ENCODE peak calls at places on chromosomes 11 and 22, in six cellular contexts. One of them, this sample, is unnamed.

GRCh38 chr11:134063991-134064747 is 4.7 kb upstream of the JAM3 start:
- DNase-seq in fibroblast of lung: no peak
- DNase-seq in K562: no peak
- DNase-seq in H9: no peak
- DNase-seq in neuronal stem cell: no peak
- DNase-seq in GM23248: no peak
- DNase-seq in this sample: no peak

GRCh38 chr11:119590651-119591308 is 138.2 kb downstream of the NECTIN1 start:
- DNase-seq in GM23248: peak; percentile 18
- DNase-seq in neuronal stem cell: peak; percentile 31
- DNase-seq in fibroblast of lung: no peak
- DNase-seq in H9: peak; percentile 69
- DNase-seq in K562: no peak
- DNase-seq in this sample: no peak

GRCh38 chr11:134260503-134260902 is 7.1 kb downstream of the ACAD8 start:
- DNase-seq in fibroblast of lung: no peak
- DNase-seq in H9: no peak
- DNase-seq in GM23248: no peak
- DNase-seq in neuronal stem cell: no peak
- DNase-seq in K562: no peak
- DNase-seq in this sample: no peak

GRCh38 chr22:26194877-26195276 is 25.6 kb downstream of the SEZ6L start:
- DNase-seq in K562: no peak
- DNase-seq in fibroblast of lung: no peak
- DNase-seq in GM23248: no peak
- DNase-seq in neuronal stem cell: no peak
- DNase-seq in H9: no peak
- DNase-seq in this sample: no peak

GRCh38 chr11:132134322-132134721 is 763.9 kb downstream of the NTM start:
- DNase-seq in K562: no peak
- DNase-seq in H9: no peak
- DNase-seq in fibroblast of lung: peak; percentile 39
- DNase-seq in GM23248: peak; percentile 72
- DNase-seq in neuronal stem cell: no peak
- DNase-seq in this sample: no peak

GRCh38 chr11:1017269-1018005 is 19.1 kb downstream of the MUC6 start:
- DNase-seq in H9: no peak
- DNase-seq in fibroblast of lung: no peak
- DNase-seq in neuronal stem cell: no peak
- DNase-seq in GM23248: no peak
- DNase-seq in K562: no peak
- DNase-seq in this sample: no peak

GRCh38 chr11:84714316-84714780 is 912.8 kb downstream of the DLG2 start:
- DNase-seq in fibroblast of lung: peak; percentile 2
- DNase-seq in neuronal stem cell: peak; percentile 70
- DNase-seq in GM23248: peak; percentile 60
- DNase-seq in K562: peak; percentile 27
- DNase-seq in H9: peak; percentile 79
- DNase-seq in this sample: peak; percentile 89

GRCh38 chr22:30747493-30747892 is 52.8 kb downstream of the OSBP2 start:
- DNase-seq in GM23248: no peak
- DNase-seq in neuronal stem cell: no peak
- DNase-seq in H9: peak; percentile 35
- DNase-seq in fibroblast of lung: no peak
- DNase-seq in K562: peak; percentile 47
- DNase-seq in this sample: no peak

GRCh38 chr22:44733426-44734106 is 18.8 kb upstream of the ARHGAP8 start:
- DNase-seq in neuronal stem cell: no peak
- DNase-seq in H9: no peak
- DNase-seq in GM23248: no peak
- DNase-seq in fibroblast of lung: no peak
- DNase-seq in K562: no peak
- DNase-seq in this sample: no peak

GRCh38 chr11:124075841-124076571 is 34.9 kb upstream of the OR10G7 start:
- DNase-seq in K562: no peak
- DNase-seq in neuronal stem cell: no peak
- DNase-seq in fibroblast of lung: no peak
- DNase-seq in H9: peak; percentile 44
- DNase-seq in GM23248: peak; percentile 49
- DNase-seq in this sample: no peak

GRCh38 chr11:114318361-114318760 is 22.2 kb downstream of the NNMT start:
- DNase-seq in H9: no peak
- DNase-seq in GM23248: peak; percentile 2
- DNase-seq in K562: no peak
- DNase-seq in neuronal stem cell: no peak
- DNase-seq in fibroblast of lung: no peak
- DNase-seq in this sample: no peak

GRCh38 chr22:47292546-47293320 is 530.3 kb downstream of the TBC1D22A start:
- DNase-seq in fibroblast of lung: peak; percentile 92
- DNase-seq in K562: no peak
- DNase-seq in H9: no peak
- DNase-seq in neuronal stem cell: no peak
- DNase-seq in GM23248: no peak
- DNase-seq in this sample: no peak

DNA sequence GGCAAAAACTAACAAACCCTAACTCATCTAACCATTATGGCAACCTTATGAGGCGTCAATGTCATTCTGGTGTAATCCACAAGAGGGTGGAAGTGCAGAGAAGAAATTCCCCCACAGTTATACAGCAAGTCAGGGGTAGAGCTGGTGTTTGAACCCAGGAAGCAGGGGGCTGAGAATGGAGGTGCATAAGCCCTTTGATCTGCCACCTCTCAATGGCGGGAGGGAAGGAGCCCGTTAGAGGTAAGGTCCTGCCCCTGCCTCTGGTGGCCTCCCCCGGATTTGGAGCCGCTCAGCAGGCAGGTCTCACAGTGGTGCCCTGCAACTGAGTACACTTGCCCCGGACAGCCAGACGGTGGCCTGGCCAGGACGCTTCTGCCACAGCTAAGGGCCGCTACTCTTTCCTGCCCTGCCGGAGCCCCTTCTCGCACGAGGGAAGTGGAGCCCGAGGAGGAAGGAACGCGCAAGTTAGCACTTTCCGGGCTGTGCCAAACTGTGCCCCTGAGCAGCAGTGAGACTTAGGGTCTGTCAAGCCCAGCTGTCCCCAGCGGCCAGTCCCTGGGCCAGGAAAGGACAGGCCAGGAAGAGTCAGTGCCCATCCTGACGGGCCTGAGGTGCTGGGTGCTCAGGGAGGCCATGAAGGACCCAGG is 1.1 kb downstream of the FXYD2 start:
- DNase-seq in neuronal stem cell: no peak
- DNase-seq in K562: peak; percentile 21
- DNase-seq in GM23248: no peak
- DNase-seq in H9: no peak
- DNase-seq in fibroblast of lung: no peak
- DNase-seq in this sample: no peak
- H3K27ac ChIP-seq in neuronal stem cell: no peak overlapping the region
- H3K27ac ChIP-seq in K562: no peak overlapping the region
- H3K27ac ChIP-seq in GM23248: no peak overlapping the region
- H3K27ac ChIP-seq in H9: no peak overlapping the region
- H3K27ac ChIP-seq in fibroblast of lung: peak overlapping the region; percentile 5
- H3K27ac ChIP-seq in this sample: no peak overlapping the region

GRCh38 chr11:57458410-57459111 is 1.8 kb upstream of the RTN4RL2 start:
- DNase-seq in fibroblast of lung: no peak
- DNase-seq in K562: peak; percentile 58
- DNase-seq in neuronal stem cell: no peak
- DNase-seq in H9: peak; percentile 65
- DNase-seq in GM23248: peak; percentile 58
- DNase-seq in this sample: peak; percentile 70
- H3K9ac ChIP-seq in fibroblast of lung: peak overlapping the region; percentile 30
- H3K9ac ChIP-seq in K562: peak overlapping the region; percentile 45
- H3K9ac ChIP-seq in neuronal stem cell: no peak overlapping the region
- H3K9ac ChIP-seq in H9: no peak overlapping the region
- H3K9ac ChIP-seq in GM23248: no peak overlapping the region
- H3K9ac ChIP-seq in this sample: peak overlapping the region; percentile 46

DNA sequence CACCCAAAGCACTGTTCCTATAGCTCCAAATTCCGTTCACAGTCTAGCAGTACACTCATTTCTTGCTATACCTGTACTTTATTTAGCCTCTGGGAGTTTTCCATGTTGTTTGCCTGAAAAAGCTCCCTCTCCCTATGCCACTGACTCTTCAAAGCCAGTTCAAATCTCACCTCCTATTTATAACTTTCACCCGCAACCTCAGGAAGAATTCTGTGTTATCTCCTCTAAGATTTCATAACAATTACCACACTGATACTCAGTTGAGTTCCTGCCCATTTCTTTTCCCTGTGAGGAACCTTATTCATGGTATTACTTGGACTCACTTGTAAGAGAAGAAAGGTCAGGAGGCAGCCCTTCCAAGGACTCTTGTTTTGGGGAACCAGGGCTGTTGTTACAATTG is 25.2 kb downstream of the GDPD4 start:
- DNase-seq in fibroblast of lung: no peak
- DNase-seq in neuronal stem cell: no peak
- DNase-seq in H9: no peak
- DNase-seq in GM23248: no peak
- DNase-seq in K562: no peak
- DNase-seq in this sample: no peak
- H2AFZ ChIP-seq in fibroblast of lung: no peak overlapping the region
- H2AFZ ChIP-seq in neuronal stem cell: no peak overlapping the region
- H2AFZ ChIP-seq in H9: no peak overlapping the region
- H2AFZ ChIP-seq in GM23248: no peak overlapping the region
- H2AFZ ChIP-seq in K562: no peak overlapping the region
- H2AFZ ChIP-seq in this sample: no peak overlapping the region

GRCh38 chr11:10844816-10845215 is 13.0 kb downstream of the ZBED5 start:
- DNase-seq in H9: no peak
- DNase-seq in fibroblast of lung: no peak
- DNase-seq in neuronal stem cell: no peak
- DNase-seq in GM23248: no peak
- DNase-seq in K562: no peak
- DNase-seq in this sample: no peak

GRCh38 chr11:10846664-10847063 is 11.2 kb downstream of the ZBED5 start:
- DNase-seq in K562: no peak
- DNase-seq in H9: no peak
- DNase-seq in neuronal stem cell: no peak
- DNase-seq in GM23248: no peak
- DNase-seq in fibroblast of lung: no peak
- DNase-seq in this sample: no peak

GRCh38 chr11:10847960-10848860 is 9.6 kb downstream of the ZBED5 start:
- DNase-seq in neuronal stem cell: no peak
- DNase-seq in GM23248: no peak
- DNase-seq in H9: no peak
- DNase-seq in K562: no peak
- DNase-seq in fibroblast of lung: no peak
- DNase-seq in this sample: no peak

GRCh38 chr11:10844364-10844763 is 13.5 kb downstream of the ZBED5 start:
- DNase-seq in K562: no peak
- DNase-seq in GM23248: peak; percentile 41
- DNase-seq in H9: no peak
- DNase-seq in neuronal stem cell: no peak
- DNase-seq in fibroblast of lung: no peak
- DNase-seq in this sample: no peak

DNA sequence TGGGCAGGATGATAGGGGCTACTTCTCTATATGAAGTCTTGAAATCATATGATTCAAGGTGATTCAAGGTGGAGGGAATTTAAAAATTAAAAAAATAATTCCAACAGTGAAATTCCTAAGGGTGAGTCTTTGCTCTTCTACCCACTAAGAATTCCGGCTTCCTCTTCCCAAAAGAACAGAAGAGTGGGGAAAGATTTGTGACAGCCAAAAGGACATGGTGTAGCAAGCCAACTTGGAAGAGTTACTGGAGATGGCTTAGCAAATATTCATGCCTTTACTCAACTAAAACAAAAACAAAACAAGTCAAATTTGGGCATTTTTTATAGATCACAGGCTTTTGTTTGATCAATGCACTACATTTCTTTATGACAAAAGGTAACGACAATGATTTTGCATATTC is 12.3 kb downstream of the ZBED5 start:
- DNase-seq in neuronal stem cell: no peak
- DNase-seq in fibroblast of lung: no peak
- DNase-seq in K562: no peak
- DNase-seq in GM23248: peak; percentile 12
- DNase-seq in H9: no peak
- DNase-seq in this sample: no peak
- H3K27ac ChIP-seq in neuronal stem cell: no peak overlapping the region
- H3K27ac ChIP-seq in fibroblast of lung: no peak overlapping the region
- H3K27ac ChIP-seq in K562: no peak overlapping the region
- H3K27ac ChIP-seq in GM23248: no peak overlapping the region
- H3K27ac ChIP-seq in H9: no peak overlapping the region
- H3K27ac ChIP-seq in this sample: no peak overlapping the region

GRCh38 chr11:64844330-64845124 is at the start of gene CDC42BPG:
- DNase-seq in K562: peak; percentile 89
- DNase-seq in H9: peak; percentile 91
- DNase-seq in fibroblast of lung: peak; percentile 58
- DNase-seq in GM23248: peak; percentile 87
- DNase-seq in neuronal stem cell: no peak
- DNase-seq in this sample: peak; percentile 85

GRCh38 chr11:64842851-64843841 is 1.3 kb downstream of the CDC42BPG start:
- DNase-seq in H9: no peak
- DNase-seq in K562: peak; percentile 73
- DNase-seq in fibroblast of lung: no peak
- DNase-seq in neuronal stem cell: no peak
- DNase-seq in GM23248: no peak
- DNase-seq in this sample: no peak

GRCh38 chr11:64843971-64844329 is 503 bp downstream of the CDC42BPG start:
- DNase-seq in K562: peak; percentile 32
- DNase-seq in H9: no peak
- DNase-seq in fibroblast of lung: no peak
- DNase-seq in GM23248: no peak
- DNase-seq in neuronal stem cell: no peak
- DNase-seq in this sample: no peak

GRCh38 chr11:64846998-64847666 is 2.7 kb upstream of the CDC42BPG start:
- DNase-seq in K562: peak; percentile 96
- DNase-seq in neuronal stem cell: peak; percentile 91
- DNase-seq in fibroblast of lung: peak; percentile 85
- DNase-seq in H9: peak; percentile 96
- DNase-seq in GM23248: peak; percentile 91
- DNase-seq in this sample: peak; percentile 97

GRCh38 chr11:64845125-64845735 is 777 bp upstream of the CDC42BPG start:
- DNase-seq in H9: no peak
- DNase-seq in GM23248: no peak
- DNase-seq in K562: peak; percentile 49
- DNase-seq in fibroblast of lung: no peak
- DNase-seq in neuronal stem cell: no peak
- DNase-seq in this sample: no peak
- H3K9ac ChIP-seq in H9: no peak overlapping the region
- H3K9ac ChIP-seq in GM23248: no peak overlapping the region
- H3K9ac ChIP-seq in K562: peak overlapping the region; percentile 70
- H3K9ac ChIP-seq in fibroblast of lung: peak overlapping the region; percentile 7
- H3K9ac ChIP-seq in neuronal stem cell: no peak overlapping the region
- H3K9ac ChIP-seq in this sample: no peak overlapping the region

DNA sequence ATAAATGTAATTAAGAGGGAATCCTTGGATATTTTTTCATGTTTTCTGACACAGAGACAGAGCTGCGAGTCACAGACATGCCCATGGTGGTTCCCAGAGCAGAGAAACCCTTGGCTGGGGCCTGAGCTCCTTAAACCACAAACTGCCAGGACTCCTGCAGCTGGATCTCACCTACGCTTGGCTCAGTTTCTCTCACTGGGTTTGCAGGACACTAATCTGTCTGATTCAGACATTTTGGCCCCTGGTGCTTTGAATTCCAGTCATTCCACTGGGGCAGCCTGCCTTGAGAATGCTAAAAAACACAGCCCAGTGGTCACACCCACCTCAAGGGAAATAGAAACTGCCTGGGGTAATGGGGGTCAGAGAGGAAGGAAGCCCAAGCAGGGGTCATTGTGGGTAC is 122.6 kb downstream of the CCDC81 start:
- DNase-seq in K562: no peak
- DNase-seq in GM23248: peak; percentile 58
- DNase-seq in fibroblast of lung: no peak
- DNase-seq in H9: no peak
- DNase-seq in neuronal stem cell: no peak
- DNase-seq in this sample: no peak
- H2AFZ ChIP-seq in K562: no peak overlapping the region
- H2AFZ ChIP-seq in GM23248: no peak overlapping the region
- H2AFZ ChIP-seq in fibroblast of lung: no peak overlapping the region
- H2AFZ ChIP-seq in H9: no peak overlapping the region
- H2AFZ ChIP-seq in neuronal stem cell: peak overlapping the region; percentile 32
- H2AFZ ChIP-seq in this sample: no peak overlapping the region